ENCODE peak calls at places on chromosome 2, in ten cellular contexts. One of them, this sample, is unnamed.

GRCh38 chr2:216583157-216583556 is 50.1 kb upstream of the IGFBP2 start:
- DNase-seq in GDM1: no peak
- DNase-seq in RPMI8226: no peak
- DNase-seq in spleen: no peak
- DNase-seq in fibroblast of mammary gland: peak
- DNase-seq in HTR-8/SVneo: peak
- DNase-seq in body of pancreas: no peak
- DNase-seq in NCI-H1417: no peak
- DNase-seq in ovary: no peak
- DNase-seq in left ventricle myocardium superior: no peak
- DNase-seq in this sample: no peak

GRCh38 chr2:107927034-107927534 is 59.2 kb upstream of the SLC5A7 start:
- DNase-seq in GDM1: no peak
- DNase-seq in RPMI8226: no peak
- DNase-seq in spleen: no peak
- DNase-seq in fibroblast of mammary gland: no peak
- DNase-seq in HTR-8/SVneo: no peak
- DNase-seq in body of pancreas: no peak
- DNase-seq in NCI-H1417: no peak
- DNase-seq in ovary: no peak
- DNase-seq in left ventricle myocardium superior: no peak
- DNase-seq in this sample: no peak

GRCh38 chr2:101204400-101205095 is 48.1 kb upstream of the CNOT11 start:
- DNase-seq in GDM1: no peak
- DNase-seq in RPMI8226: peak
- DNase-seq in spleen: no peak
- DNase-seq in fibroblast of mammary gland: no peak
- DNase-seq in HTR-8/SVneo: peak
- DNase-seq in body of pancreas: no peak
- DNase-seq in NCI-H1417: no peak
- DNase-seq in ovary: no peak
- DNase-seq in left ventricle myocardium superior: no peak
- DNase-seq in this sample: no peak

GRCh38 chr2:10534514-10535250 is 86.6 kb upstream of the ODC1 start:
- DNase-seq in GDM1: no peak
- DNase-seq in RPMI8226: no peak
- DNase-seq in spleen: peak
- DNase-seq in fibroblast of mammary gland: peak
- DNase-seq in HTR-8/SVneo: peak
- DNase-seq in body of pancreas: no peak
- DNase-seq in NCI-H1417: no peak
- DNase-seq in ovary: no peak
- DNase-seq in left ventricle myocardium superior: peak
- DNase-seq in this sample: no peak

GRCh38 chr2:134657650-134658250 is 61.0 kb downstream of the TMEM163 start:
- DNase-seq in GDM1: no peak
- DNase-seq in RPMI8226: peak
- DNase-seq in spleen: no peak
- DNase-seq in fibroblast of mammary gland: no peak
- DNase-seq in HTR-8/SVneo: no peak
- DNase-seq in body of pancreas: peak
- DNase-seq in NCI-H1417: no peak
- DNase-seq in ovary: no peak
- DNase-seq in left ventricle myocardium superior: no peak
- DNase-seq in this sample: no peak

GRCh38 chr2:130796280-130796679 is 40.4 kb upstream of the ARHGEF4 start:
- DNase-seq in GDM1: no peak
- DNase-seq in RPMI8226: no peak
- DNase-seq in spleen: peak
- DNase-seq in fibroblast of mammary gland: no peak
- DNase-seq in HTR-8/SVneo: no peak
- DNase-seq in body of pancreas: no peak
- DNase-seq in NCI-H1417: no peak
- DNase-seq in ovary: no peak
- DNase-seq in left ventricle myocardium superior: no peak
- DNase-seq in this sample: no peak

GRCh38 chr2:14569294-14569693 is 63.2 kb upstream of the LRATD1 start:
- DNase-seq in GDM1: no peak
- DNase-seq in RPMI8226: no peak
- DNase-seq in spleen: no peak
- DNase-seq in fibroblast of mammary gland: peak
- DNase-seq in HTR-8/SVneo: no peak
- DNase-seq in body of pancreas: no peak
- DNase-seq in NCI-H1417: no peak
- DNase-seq in ovary: no peak
- DNase-seq in left ventricle myocardium superior: no peak
- DNase-seq in this sample: no peak

GRCh38 chr2:74584088-74584645 is 29.6 kb downstream of the DOK1 start:
- DNase-seq in GDM1: no peak
- DNase-seq in RPMI8226: no peak
- DNase-seq in spleen: no peak
- DNase-seq in fibroblast of mammary gland: peak
- DNase-seq in HTR-8/SVneo: no peak
- DNase-seq in body of pancreas: no peak
- DNase-seq in NCI-H1417: no peak
- DNase-seq in ovary: no peak
- DNase-seq in left ventricle myocardium superior: no peak
- DNase-seq in this sample: no peak

GRCh38 chr2:20650412-20650879 is 452 bp downstream of the HS1BP3 start:
- DNase-seq in GDM1: no peak
- DNase-seq in RPMI8226: peak
- DNase-seq in spleen: no peak
- DNase-seq in fibroblast of mammary gland: peak
- DNase-seq in HTR-8/SVneo: no peak
- DNase-seq in body of pancreas: no peak
- DNase-seq in NCI-H1417: peak
- DNase-seq in ovary: no peak
- DNase-seq in left ventricle myocardium superior: peak
- DNase-seq in this sample: no peak

GRCh38 chr2:8408560-8409460 is 273.0 kb upstream of the ID2 start:
- DNase-seq in GDM1: no peak
- DNase-seq in RPMI8226: peak
- DNase-seq in spleen: no peak
- DNase-seq in fibroblast of mammary gland: no peak
- DNase-seq in HTR-8/SVneo: no peak
- DNase-seq in body of pancreas: no peak
- DNase-seq in NCI-H1417: no peak
- DNase-seq in ovary: no peak
- DNase-seq in left ventricle myocardium superior: no peak
- DNase-seq in this sample: no peak

GRCh38 chr2:128314026-128314347 is 4.7 kb downstream of the HS6ST1 start:
- DNase-seq in GDM1: no peak
- DNase-seq in RPMI8226: no peak
- DNase-seq in spleen: no peak
- DNase-seq in fibroblast of mammary gland: no peak
- DNase-seq in HTR-8/SVneo: no peak
- DNase-seq in body of pancreas: no peak
- DNase-seq in NCI-H1417: no peak
- DNase-seq in ovary: no peak
- DNase-seq in left ventricle myocardium superior: no peak
- DNase-seq in this sample: no peak

GRCh38 chr2:193315428-193316091 is 1120.8 kb upstream of the TMEFF2 start:
- DNase-seq in GDM1: no peak
- DNase-seq in RPMI8226: no peak
- DNase-seq in spleen: no peak
- DNase-seq in fibroblast of mammary gland: no peak
- DNase-seq in HTR-8/SVneo: no peak
- DNase-seq in body of pancreas: no peak
- DNase-seq in NCI-H1417: no peak
- DNase-seq in ovary: no peak
- DNase-seq in left ventricle myocardium superior: no peak
- DNase-seq in this sample: no peak

GRCh38 chr2:102141915-102142828 is at the start of gene IL1R1:
- DNase-seq in GDM1: no peak
- DNase-seq in RPMI8226: no peak
- DNase-seq in spleen: peak
- DNase-seq in fibroblast of mammary gland: peak
- DNase-seq in HTR-8/SVneo: peak
- DNase-seq in body of pancreas: peak
- DNase-seq in NCI-H1417: no peak
- DNase-seq in ovary: peak
- DNase-seq in left ventricle myocardium superior: peak
- DNase-seq in this sample: peak

GRCh38 chr2:219944861-219945260 is 317.4 kb downstream of the SLC4A3 start:
- DNase-seq in GDM1: no peak
- DNase-seq in RPMI8226: no peak
- DNase-seq in spleen: no peak
- DNase-seq in fibroblast of mammary gland: no peak
- DNase-seq in HTR-8/SVneo: no peak
- DNase-seq in body of pancreas: no peak
- DNase-seq in NCI-H1417: no peak
- DNase-seq in ovary: no peak
- DNase-seq in left ventricle myocardium superior: no peak
- DNase-seq in this sample: no peak

GRCh38 chr2:54329482-54330225 is 73.6 kb upstream of the TSPYL6 start:
- DNase-seq in GDM1: no peak
- DNase-seq in RPMI8226: no peak
- DNase-seq in spleen: no peak
- DNase-seq in fibroblast of mammary gland: no peak
- DNase-seq in HTR-8/SVneo: no peak
- DNase-seq in body of pancreas: no peak
- DNase-seq in NCI-H1417: no peak
- DNase-seq in ovary: no peak
- DNase-seq in left ventricle myocardium superior: no peak
- DNase-seq in this sample: no peak